ENCODE peak calls at places on chromosomes 1 and 21, in five cellular contexts. G, M, S, Y and U are unnamed samples.

GRCh38 chr1:94734963-94735899 is 84.9 kb upstream of the SLC44A3 start:
- DNase-seq in G (peak), M (peak), S (no peak), Y (no peak), U (no peak)

GRCh38 chr1:159861218-159861617 is 1.2 kb downstream of the VSIG8 start:
- DNase-seq in G (no peak), M (no peak), S (no peak), Y (no peak), U (no peak)

GRCh38 chr1:155864393-155864792 is 5.0 kb downstream of the SYT11 start:
- DNase-seq in G (no peak), M (no peak), S (no peak), Y (no peak), U (no peak)

GRCh38 chr1:19582318-19582717 is 61.8 kb upstream of the NBL1 start:
- DNase-seq in G (no peak), M (no peak), S (peak), Y (no peak), U (no peak)

GRCh38 chr1:181179980-181180964 is 91.8 kb downstream of the IER5 start:
- DNase-seq in G (peak), M (peak), S (no peak), Y (no peak), U (no peak)

GRCh38 chr1:156848461-156849150 is 10.3 kb downstream of the INSRR start:
- DNase-seq in G (no peak), M (no peak), S (no peak), Y (no peak), U (no peak)

GRCh38 chr1:94560333-94560732 is 18.8 kb upstream of the F3 start:
- DNase-seq in G (no peak), M (no peak), S (no peak), Y (no peak), U (no peak)

GRCh38 chr1:62625415-62625814 is 28.1 kb downstream of the ANGPTL3 start:
- DNase-seq in G (no peak), M (no peak), S (no peak), Y (peak), U (no peak)

GRCh38 chr1:55041613-55042012 is 2.3 kb downstream of the PCSK9 start:
- DNase-seq in G (no peak), M (no peak), S (no peak), Y (no peak), U (no peak)

GRCh38 chr1:39635205-39635870 is 4.1 kb downstream of the HEYL start:
- DNase-seq in G (no peak), M (no peak), S (no peak), Y (no peak), U (peak)

GRCh38 chr1:206467915-206468314 is 2.4 kb upstream of the IKBKE start:
- DNase-seq in G (no peak), M (no peak), S (no peak), Y (peak), U (no peak)

GRCh38 chr1:60970081-60970509 is 112.3 kb upstream of the NFIA start:
- DNase-seq in G (no peak), M (no peak), S (no peak), Y (no peak), U (no peak)

GRCh38 chr1:83818916-83819315 is 180.0 kb downstream of the TTLL7 start:
- DNase-seq in G (no peak), M (no peak), S (no peak), Y (no peak), U (no peak)

GRCh38 chr1:156709743-156710489 is 4.5 kb upstream of the CRABP2 start:
- DNase-seq in G (no peak), M (no peak), S (no peak), Y (no peak), U (no peak)

GRCh38 chr1:27787895-27788294 is 14.9 kb downstream of the STX12 start:
- DNase-seq in G (no peak), M (no peak), S (no peak), Y (no peak), U (no peak)

GRCh38 chr1:93591291-93591832 is 90.3 kb downstream of the BCAR3 start:
- DNase-seq in G (no peak), M (no peak), S (no peak), Y (no peak), U (no peak)

GRCh38 chr1:233520510-233521191 is 93.3 kb upstream of the KCNK1 start:
- DNase-seq in G (no peak), M (no peak), S (no peak), Y (no peak), U (no peak)

GRCh38 chr21:31265293-31265692 is 78.8 kb downstream of the TIAM1 start:
- DNase-seq in G (no peak), M (no peak), S (no peak), Y (no peak), U (no peak)

GRCh38 chr1:14539953-14540563 is 58.4 kb upstream of the KAZN start:
- DNase-seq in G (no peak), M (no peak), S (no peak), Y (no peak), U (no peak)

GRCh38 chr1:14539309-14539708 is 59.2 kb upstream of the KAZN start:
- DNase-seq in G (no peak), M (no peak), S (no peak), Y (no peak), U (no peak)

GRCh38 chr1:14541348-14541747 is 57.1 kb upstream of the KAZN start:
- DNase-seq in G (no peak), M (no peak), S (no peak), Y (no peak), U (no peak)

GRCh38 chr1:14535619-14536355 is 62.7 kb upstream of the KAZN start:
- DNase-seq in G (no peak), M (no peak), S (no peak), Y (no peak), U (no peak)

DNA sequence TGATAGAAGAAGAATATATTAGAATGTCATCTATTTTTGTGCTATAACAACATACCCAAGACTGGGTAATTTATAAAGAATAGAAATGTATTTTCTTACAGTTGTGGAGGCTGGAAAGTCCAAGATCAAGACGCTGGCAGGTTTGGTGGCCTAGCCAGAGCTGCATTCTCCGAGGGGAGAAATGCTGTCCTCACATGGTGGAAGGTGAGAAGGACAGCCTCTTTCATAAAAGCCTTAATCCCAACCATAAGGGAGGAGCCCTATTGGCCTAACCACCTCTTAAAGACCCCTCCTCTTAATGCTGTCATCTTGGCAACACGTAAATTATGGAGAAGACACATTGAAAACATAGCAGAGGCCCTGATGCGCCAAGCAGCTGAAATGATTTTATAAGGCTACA is 60.1 kb upstream of the KAZN start:
- DNase-seq in G (no peak), M (no peak), S (no peak), Y (no peak), U (no peak)
- TF ChIP-seq CTCF in G (no peak), M (peak), S (no peak), Y (no peak), U (no peak)

GRCh38 chr1:182599339-182599738 is 4.8 kb downstream of the RGS16 start:
- DNase-seq in G (no peak), M (no peak), S (peak), Y (no peak), U (no peak)
- TF ChIP-seq CTCF in G (peak), M (peak), S (peak), Y (peak), U (peak)

GRCh38 chr1:204564835-204565234 is 48.6 kb downstream of the MDM4 start:
- DNase-seq in G (no peak), M (no peak), S (no peak), Y (no peak), U (no peak)

GRCh38 chr1:204567067-204567466 is 50.9 kb downstream of the MDM4 start:
- DNase-seq in G (no peak), M (no peak), S (no peak), Y (no peak), U (no peak)

GRCh38 chr1:204563780-204564179 is 47.6 kb downstream of the MDM4 start:
- DNase-seq in G (no peak), M (no peak), S (no peak), Y (no peak), U (no peak)

GRCh38 chr1:204566583-204566955 is 50.4 kb downstream of the MDM4 start:
- DNase-seq in G (no peak), M (no peak), S (no peak), Y (no peak), U (no peak)

GRCh38 chr1:204565617-204566582 is 49.7 kb downstream of the MDM4 start:
- DNase-seq in G (no peak), M (peak), S (peak), Y (peak), U (peak)
- TF ChIP-seq CTCF in G (peak), M (peak), S (peak), Y (peak), U (peak)

DNA sequence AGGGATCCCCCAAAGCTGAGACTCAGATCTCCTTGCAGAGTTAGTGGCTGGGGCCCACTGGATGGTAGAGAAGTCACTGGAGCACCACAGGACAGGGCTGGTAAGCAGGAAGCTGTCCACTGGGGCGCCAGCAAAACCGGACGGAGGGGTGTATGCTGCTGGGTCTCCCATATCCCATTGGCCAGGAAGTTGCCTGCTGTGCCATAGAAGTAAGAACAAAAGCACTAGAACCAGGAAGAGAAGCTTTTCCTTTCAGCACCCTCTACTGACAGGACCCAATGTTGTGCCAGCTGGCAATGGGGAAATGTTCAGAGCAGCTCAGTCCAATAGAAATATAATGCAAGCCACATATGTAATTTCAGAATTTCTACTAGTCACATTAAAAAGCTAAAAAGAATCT is 146.6 kb downstream of the SPATA46 start:
- DNase-seq in G (no peak), M (no peak), S (peak), Y (no peak), U (no peak)
- TF ChIP-seq CTCF in G (no peak), M (peak), S (no peak), Y (no peak), U (peak)

DNA sequence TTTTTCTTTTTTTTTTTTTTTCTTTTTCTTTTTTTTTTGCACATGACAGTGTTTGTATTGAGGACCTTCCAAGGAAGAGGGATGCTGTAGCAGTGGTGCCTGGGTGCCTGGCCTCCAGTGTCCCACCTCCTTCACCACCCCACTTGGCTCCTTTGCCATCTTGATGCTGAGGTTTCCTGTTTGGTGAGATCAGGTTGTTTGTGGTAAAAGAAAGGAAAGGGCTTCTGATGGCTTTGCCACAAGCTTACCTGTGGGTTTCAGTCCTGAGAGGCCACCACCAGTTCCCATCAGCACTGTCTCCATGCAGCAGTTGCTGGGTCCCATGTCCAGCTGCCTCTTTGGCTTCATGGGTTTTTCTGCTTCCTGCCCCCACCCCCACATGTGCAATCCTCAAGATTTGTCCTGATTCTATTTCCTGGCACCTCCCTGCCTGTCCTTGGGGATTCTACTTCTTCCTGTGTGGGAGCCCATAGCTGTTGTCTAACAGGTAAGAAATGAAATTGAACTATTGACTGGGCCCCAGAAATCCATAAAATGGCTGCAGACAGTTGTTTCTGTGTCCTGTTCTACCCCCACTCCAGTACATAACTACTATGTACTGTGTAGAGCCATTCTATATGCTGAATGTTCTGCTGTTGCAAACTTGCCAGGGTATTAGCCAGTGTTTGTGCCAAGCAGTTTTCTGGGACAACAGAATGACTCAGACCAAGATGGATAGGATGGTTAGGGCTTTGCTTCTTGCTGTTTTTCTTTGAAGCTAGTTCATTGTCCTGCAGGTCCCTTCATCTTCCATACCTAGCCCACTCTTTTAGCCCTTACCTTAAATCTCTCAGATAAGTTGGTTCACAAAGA is 4.2 kb upstream of the CCDC28B start:
- DNase-seq in G (no peak), M (no peak), S (no peak), Y (no peak), U (no peak)
- TF ChIP-seq CTCF in G (no peak), M (no peak), S (no peak), Y (no peak), U (no peak)

DNA sequence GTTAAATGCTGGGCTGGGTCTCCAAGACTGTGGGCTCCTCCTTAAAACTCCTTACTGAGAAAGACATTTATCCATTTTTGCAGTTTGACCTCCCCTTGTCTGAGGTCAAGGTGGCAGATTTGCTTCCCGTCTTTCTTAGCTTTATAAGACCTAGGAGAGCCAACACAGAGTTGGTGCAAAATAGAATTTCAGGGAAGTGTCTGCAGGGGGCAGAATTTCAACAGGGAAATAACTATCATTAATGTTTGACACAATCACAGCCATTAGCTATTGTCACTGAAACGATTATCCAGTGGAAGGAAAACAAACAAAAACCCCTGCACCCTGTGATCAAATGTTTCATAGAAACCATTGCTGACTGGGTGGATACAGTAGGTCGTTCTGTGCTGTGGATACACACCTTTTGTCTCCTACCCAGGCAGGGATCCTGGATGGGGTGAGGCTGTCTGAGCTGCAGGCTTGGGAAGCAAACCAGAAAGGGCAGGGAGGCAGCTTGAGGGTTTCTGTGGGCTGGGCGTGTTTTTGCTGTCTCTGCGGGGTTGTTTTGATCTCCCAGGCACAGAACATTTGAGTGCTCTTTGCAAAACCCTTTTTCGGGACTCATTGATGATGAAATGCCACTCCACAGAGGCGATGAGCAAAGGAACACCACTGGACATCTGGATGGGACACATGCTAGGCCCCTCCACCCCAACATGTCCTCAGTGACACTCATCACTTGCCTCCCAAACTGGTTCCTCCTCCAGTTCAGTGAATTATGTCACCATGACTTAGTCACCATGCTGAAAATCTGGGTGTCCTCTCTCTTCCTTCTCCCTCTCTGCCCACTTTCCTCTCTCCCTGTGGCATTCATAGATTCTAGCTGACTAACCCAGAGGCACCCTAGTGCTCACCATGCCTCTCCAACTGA is 94.2 kb upstream of the SERBP1 start:
- DNase-seq in G (no peak), M (no peak), S (no peak), Y (no peak), U (no peak)
- TF ChIP-seq CTCF in G (no peak), M (peak), S (peak), Y (no peak), U (peak)

DNA sequence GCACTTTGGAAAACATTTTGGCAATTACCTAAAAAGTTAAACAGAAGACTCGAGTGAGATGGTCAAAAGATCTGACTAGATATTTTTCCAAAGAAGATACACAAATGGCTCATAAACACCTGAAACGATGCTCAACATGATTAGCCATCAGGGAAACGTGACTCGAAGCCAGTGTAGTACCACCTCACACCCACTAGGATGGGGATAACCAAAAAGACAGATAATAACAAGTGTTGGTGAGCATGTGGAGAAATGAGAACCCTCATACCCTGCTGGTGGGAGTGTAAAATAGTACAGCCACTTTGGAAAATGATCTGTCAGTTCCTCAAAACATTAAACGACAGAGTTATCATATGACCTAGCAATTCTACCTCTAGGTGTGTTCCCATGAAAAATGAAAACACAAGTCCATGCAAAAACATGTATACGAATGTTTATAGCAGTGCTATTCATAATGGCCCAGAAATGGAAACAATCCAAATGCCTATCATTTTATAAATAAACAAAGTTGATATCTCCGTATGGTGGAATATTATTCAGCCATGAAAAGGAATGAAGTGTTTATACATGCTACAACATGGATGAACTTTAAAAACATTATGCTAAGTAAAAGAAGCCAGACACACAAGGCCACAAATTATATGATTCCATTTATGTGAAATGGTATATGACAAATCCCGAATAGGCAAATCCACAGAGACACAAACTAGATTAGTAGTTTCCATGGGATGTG is 625.2 kb downstream of the KIF26B start:
- DNase-seq in G (no peak), M (no peak), S (no peak), Y (no peak), U (no peak)
- TF ChIP-seq CTCF in G (no peak), M (peak), S (peak), Y (no peak), U (no peak)

DNA sequence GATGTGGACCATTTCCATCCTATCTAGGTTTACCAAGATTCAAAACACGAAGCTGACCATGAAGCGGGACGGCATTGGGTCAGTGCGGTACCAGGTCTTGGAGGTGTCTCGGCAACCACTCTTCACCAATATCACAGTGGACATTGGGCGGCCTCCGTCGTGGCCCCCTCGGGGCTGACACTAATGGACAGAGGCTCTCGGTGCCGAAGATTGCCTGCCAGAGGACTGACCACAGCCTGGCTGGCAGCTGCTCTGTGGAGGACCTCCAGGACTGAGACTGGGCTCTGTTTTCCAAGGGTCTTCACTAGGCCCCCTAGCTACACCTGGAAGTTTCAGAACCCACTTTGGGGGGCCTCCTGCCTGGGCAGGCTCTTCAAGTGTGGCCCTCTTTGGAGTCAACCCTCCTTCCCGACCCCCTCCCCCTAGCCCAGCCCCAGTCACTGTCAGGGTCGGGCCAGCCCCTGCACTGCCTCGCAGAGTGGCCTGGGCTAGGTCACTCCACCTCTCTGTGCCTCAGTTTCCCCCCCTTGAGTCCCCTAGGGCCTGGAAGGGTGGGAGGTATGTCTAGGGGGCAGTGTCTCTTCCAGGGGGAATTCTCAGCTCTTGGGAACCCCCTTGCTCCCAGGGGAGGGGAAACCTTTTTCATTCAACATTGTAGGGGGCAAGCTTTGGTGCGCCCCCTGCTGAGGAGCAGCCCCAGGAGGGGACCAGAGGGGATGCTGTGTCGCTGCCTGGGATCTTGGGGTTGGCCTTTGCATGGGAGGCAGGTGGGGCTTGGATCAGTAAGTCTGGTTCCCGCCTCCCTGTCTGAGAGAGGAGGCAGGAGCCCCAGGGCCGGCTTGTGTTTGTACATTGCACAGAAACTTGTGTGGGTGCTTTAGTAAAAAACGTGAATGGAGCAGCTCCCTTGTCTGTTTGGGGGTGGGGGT is 864 bp upstream of the CCDC24 start:
- DNase-seq in G (no peak), M (no peak), S (no peak), Y (no peak), U (no peak)
- TF ChIP-seq CTCF in G (no peak), M (no peak), S (no peak), Y (no peak), U (no peak)